ENCODE peak calls at places on chromosome 6, in five cellular contexts. X is upper lobe of left lung, H is right cardiac atrium, F is tibial nerve, U is neural progenitor cell. L is an unnamed sample.

GRCh38 chr6:116059713-116060571 is 749 bp downstream of the FRK start:
- DNase-seq in X (peak; percentile 63), H (peak; percentile 24), F (no peak), U (no peak), L (no peak)

GRCh38 chr6:170542031-170542719 is 10.9 kb downstream of the PSMB1 start:
- DNase-seq in X (no peak), H (no peak), F (no peak), U (no peak), L (no peak)

GRCh38 chr6:9139762-9140161 is 704.4 kb upstream of the SLC35B3 start:
- DNase-seq in X (no peak), H (no peak), F (no peak), U (no peak), L (no peak)

GRCh38 chr6:170005680-170006470 is 254.5 kb downstream of the ERMARD start:
- DNase-seq in X (no peak), H (no peak), F (no peak), U (no peak), L (no peak)

GRCh38 chr6:6804843-6805680 is 216.5 kb downstream of the LY86 start:
- DNase-seq in X (peak; percentile 56), H (no peak), F (no peak), U (no peak), L (no peak)

GRCh38 chr6:7106215-7106751 is 1.5 kb upstream of the RREB1 start:
- DNase-seq in X (no peak), H (no peak), F (no peak), U (peak; percentile 38), L (no peak)

GRCh38 chr6:137497722-137498463 is 3.7 kb upstream of the OLIG3 start:
- DNase-seq in X (no peak), H (peak; percentile 37), F (no peak), U (peak; percentile 58), L (no peak)

GRCh38 chr6:6723792-6724318 is 135.3 kb downstream of the LY86 start:
- DNase-seq in X (peak; percentile 45), H (peak; percentile 64), F (no peak), U (no peak), L (no peak)

GRCh38 chr6:149904661-149905370 is 6.9 kb upstream of the RAET1E start:
- DNase-seq in X (no peak), H (no peak), F (no peak), U (no peak), L (no peak)

GRCh38 chr6:69974193-69974592 is 107.8 kb downstream of the COL19A1 start:
- DNase-seq in X (no peak), H (no peak), F (no peak), U (no peak), L (no peak)

GRCh38 chr6:135451617-135452190 is 45.8 kb downstream of the AHI1 start:
- DNase-seq in X (no peak), H (no peak), F (no peak), U (peak; percentile 44), L (no peak)

GRCh38 chr6:17419189-17419575 is 25.8 kb downstream of the CAP2 start:
- DNase-seq in X (no peak), H (no peak), F (no peak), U (no peak), L (no peak)

GRCh38 chr6:136582702-136583471 is 32.7 kb upstream of the MAP7 start:
- DNase-seq in X (no peak), H (no peak), F (no peak), U (no peak), L (no peak)

GRCh38 chr6:97040355-97040860 is 115.9 kb downstream of the KLHL32 start:
- DNase-seq in X (peak; percentile 28), H (no peak), F (no peak), U (peak; percentile 7), L (no peak)

GRCh38 chr6:51514396-51515051 is 572.9 kb downstream of the PKHD1 start:
- DNase-seq in X (no peak), H (no peak), F (no peak), U (peak; percentile 24), L (no peak)

GRCh38 chr6:14102330-14102729 is 15.2 kb upstream of the CD83 start:
- DNase-seq in X (no peak), H (no peak), F (no peak), U (no peak), L (no peak)

GRCh38 chr6:137697267-137697938 is 169.7 kb upstream of the TNFAIP3 start:
- DNase-seq in X (no peak), H (no peak), F (no peak), U (peak; percentile 61), L (no peak)

GRCh38 chr6:118931436-118931835 is 3.5 kb downstream of the MCM9 start:
- DNase-seq in X (no peak), H (no peak), F (no peak), U (no peak), L (no peak)
- H3K4me3 ChIP-seq in X (no peak overlapping the region), H (no peak overlapping the region), F (no peak overlapping the region), U (no peak overlapping the region), L (no peak overlapping the region)

GRCh38 chr6:47700051-47700450 is 1.7 kb downstream of the ADGRF4 start:
- DNase-seq in X (no peak), H (no peak), F (no peak), U (no peak), L (no peak)
- H3K27ac ChIP-seq in X (no peak overlapping the region), H (no peak overlapping the region), F (no peak overlapping the region), U (no peak overlapping the region), L (no peak overlapping the region)

DNA sequence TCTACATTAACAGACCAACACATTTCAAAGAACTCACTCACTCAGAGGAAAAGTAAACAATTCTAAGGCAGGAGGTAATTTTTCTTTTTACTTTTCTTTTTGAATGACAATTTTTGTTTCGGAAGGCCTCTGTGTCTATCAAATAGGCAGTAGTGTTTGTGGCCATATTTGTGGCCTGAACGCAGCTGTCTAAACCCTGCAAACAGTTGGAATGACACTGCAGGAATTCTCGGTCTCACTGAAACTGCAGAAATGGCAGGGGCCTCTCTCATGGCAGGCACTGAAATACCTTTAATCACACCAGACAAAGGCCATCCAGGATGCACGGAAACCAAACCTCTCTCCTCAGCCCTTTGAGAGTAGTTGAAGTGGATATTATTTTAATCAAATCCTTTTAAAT is 30.4 kb downstream of the FYN start:
- DNase-seq in X (no peak), H (no peak), F (no peak), U (peak; percentile 74), L (no peak)
- H3K4me1 ChIP-seq in X (peaks cover 61% of the 10 kb centered on the region), H (peaks cover 29% of the 10 kb centered on the region), F (peaks cover 51% of the 10 kb centered on the region), U (peaks cover 70% of the 10 kb centered on the region), L (peaks cover 9% of the 10 kb centered on the region)

GRCh38 chr6:22362361-22362760 is 65.5 kb upstream of the PRL start:
- DNase-seq in X (no peak), H (no peak), F (no peak), U (no peak), L (no peak)

GRCh38 chr6:22363966-22364296 is 67.1 kb upstream of the PRL start:
- DNase-seq in X (no peak), H (peak; percentile 65), F (no peak), U (no peak), L (no peak)

GRCh38 chr6:22361576-22361975 is 64.7 kb upstream of the PRL start:
- DNase-seq in X (no peak), H (no peak), F (no peak), U (no peak), L (no peak)

GRCh38 chr6:22364314-22364713 is 67.5 kb upstream of the PRL start:
- DNase-seq in X (no peak), H (no peak), F (no peak), U (no peak), L (no peak)

DNA sequence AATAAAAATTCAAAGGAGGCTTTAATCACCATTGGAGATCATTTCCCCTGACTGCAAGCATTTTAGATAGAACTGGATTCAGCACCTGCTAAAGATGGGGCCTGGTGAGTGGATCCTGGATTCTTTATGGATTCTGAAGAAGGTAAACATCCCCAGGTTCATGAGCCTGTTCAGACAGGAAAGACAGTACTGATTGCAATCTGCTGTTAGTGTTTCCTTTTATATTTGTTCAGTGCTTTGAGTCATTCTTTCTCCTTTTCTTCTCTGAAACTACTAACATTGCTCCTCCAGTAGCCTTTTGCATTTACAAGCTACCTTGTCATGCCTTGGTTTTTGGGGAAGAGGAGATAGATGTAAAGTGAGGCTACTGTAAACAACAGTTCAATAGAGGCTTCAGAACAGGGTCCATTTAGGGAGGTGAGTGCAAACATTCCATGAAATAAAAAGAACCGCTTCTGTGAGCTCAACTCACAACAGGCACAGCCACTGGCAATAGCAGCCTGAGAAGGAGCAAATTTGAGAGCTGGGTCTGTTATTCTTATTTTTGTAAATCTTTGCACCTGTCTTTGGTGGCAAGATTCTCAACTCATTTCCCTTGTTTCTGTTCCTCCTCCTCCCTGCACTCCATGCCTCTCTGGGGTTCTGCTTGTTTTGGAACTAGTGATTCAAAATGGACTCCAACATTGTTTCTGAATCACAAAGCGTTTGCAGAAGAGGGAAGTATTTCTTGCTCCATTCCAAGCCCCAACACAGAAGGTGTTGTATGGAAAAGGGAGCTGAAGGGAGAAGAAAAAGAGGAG is 66.5 kb upstream of the PRL start:
- DNase-seq in X (no peak), H (no peak), F (no peak), U (no peak), L (no peak)
- H3K4me3 ChIP-seq in X (no peak overlapping the region), H (no peak overlapping the region), F (no peak overlapping the region), U (no peak overlapping the region), L (peak overlapping the region; percentile 32)

GRCh38 chr6:111721677-111722219 is 116.1 kb upstream of the TRAF3IP2 start:
- DNase-seq in X (no peak), H (no peak), F (peak; percentile 23), U (peak; percentile 42), L (no peak)
- H3K27ac ChIP-seq in X (peak overlapping the region; percentile 26), H (peak overlapping the region; percentile 42), F (peak overlapping the region; percentile 55), U (no peak overlapping the region), L (no peak overlapping the region)

DNA sequence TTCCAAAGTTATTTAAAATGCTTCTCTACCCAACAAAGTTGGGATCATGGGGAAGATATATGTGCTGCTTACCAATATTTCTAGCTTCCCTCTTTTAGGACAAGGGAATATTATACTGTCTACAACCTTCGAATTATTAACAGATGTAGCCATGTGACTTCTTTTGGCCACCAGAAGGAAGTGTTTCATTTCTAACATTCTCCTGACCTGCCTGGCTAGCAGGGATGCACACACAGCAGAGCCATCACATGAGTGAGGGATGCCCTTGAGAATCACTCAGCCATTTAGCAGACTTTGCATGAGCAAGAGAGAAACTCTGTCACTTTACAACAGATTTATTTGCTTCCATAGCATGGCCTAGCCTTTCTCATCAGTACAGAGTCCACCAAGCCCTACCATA is 230.7 kb upstream of the MARCKS start:
- DNase-seq in X (no peak), H (no peak), F (no peak), U (no peak), L (no peak)
- H3K4me1 ChIP-seq in X (peaks cover 16% of the 10 kb centered on the region), H (peaks cover 3% of the 10 kb centered on the region), F (peaks cover 16% of the 10 kb centered on the region), U (peaks cover 13% of the 10 kb centered on the region), L (peaks cover 12% of the 10 kb centered on the region)

GRCh38 chr6:75268988-75269354 is 15.6 kb downstream of the TMEM30A start:
- DNase-seq in X (no peak), H (no peak), F (no peak), U (no peak), L (no peak)

GRCh38 chr6:75262716-75263463 is 19.3 kb upstream of the COX7A2 start:
- DNase-seq in X (no peak), H (no peak), F (no peak), U (no peak), L (no peak)

GRCh38 chr6:75267461-75267860 is 17.1 kb downstream of the TMEM30A start:
- DNase-seq in X (no peak), H (no peak), F (no peak), U (no peak), L (no peak)

GRCh38 chr6:75268121-75268987 is 16.2 kb downstream of the TMEM30A start:
- DNase-seq in X (no peak), H (no peak), F (no peak), U (no peak), L (no peak)

GRCh38 chr6:75266716-75267291 is 17.8 kb downstream of the TMEM30A start:
- DNase-seq in X (no peak), H (no peak), F (no peak), U (peak; percentile 61), L (no peak)
- H3K4me3 ChIP-seq in X (no peak overlapping the region), H (no peak overlapping the region), F (no peak overlapping the region), U (no peak overlapping the region), L (no peak overlapping the region)

L was measured in thoracic aorta.